ENCODE peak calls at places on chromosomes 2 and 18, in six cellular contexts. One of them, this sample, is unnamed. For H3K9me3 and H3K4me1, the result is how much of the 10 kb centered on the place peaks cover.

GRCh38 chr2:229313591-229313990 is 42.5 kb upstream of the PID1 start:
- DNase-seq in mammary epithelial cell: peak
- DNase-seq in thyroid gland: no peak
- DNase-seq in endodermal cell: no peak
- DNase-seq in cardiac muscle cell: peak
- DNase-seq in neural progenitor cell: no peak
- DNase-seq in this sample: no peak

GRCh38 chr2:188443207-188443606 is 151.5 kb downstream of the GULP1 start:
- DNase-seq in mammary epithelial cell: no peak
- DNase-seq in thyroid gland: no peak
- DNase-seq in cardiac muscle cell: no peak
- DNase-seq in neural progenitor cell: no peak
- DNase-seq in endodermal cell: no peak
- DNase-seq in this sample: no peak

GRCh38 chr2:242013771-242014170 is 144.2 kb downstream of the RTP5 start:
- DNase-seq in thyroid gland: no peak
- DNase-seq in neural progenitor cell: no peak
- DNase-seq in mammary epithelial cell: no peak
- DNase-seq in endodermal cell: no peak
- DNase-seq in cardiac muscle cell: no peak
- DNase-seq in this sample: no peak

GRCh38 chr2:74307720-74308119 is 35.5 kb downstream of the SLC4A5 start:
- DNase-seq in neural progenitor cell: no peak
- DNase-seq in cardiac muscle cell: no peak
- DNase-seq in thyroid gland: no peak
- DNase-seq in mammary epithelial cell: no peak
- DNase-seq in endodermal cell: no peak
- DNase-seq in this sample: no peak

GRCh38 chr18:3596324-3597158 is 146.6 kb downstream of the TGIF1 start:
- DNase-seq in neural progenitor cell: peak
- DNase-seq in cardiac muscle cell: no peak
- DNase-seq in endodermal cell: peak
- DNase-seq in thyroid gland: peak
- DNase-seq in mammary epithelial cell: peak
- DNase-seq in this sample: peak

GRCh38 chr2:60604665-60605064 is 51.2 kb upstream of the BCL11A start:
- DNase-seq in endodermal cell: no peak
- DNase-seq in cardiac muscle cell: no peak
- DNase-seq in mammary epithelial cell: no peak
- DNase-seq in thyroid gland: no peak
- DNase-seq in neural progenitor cell: no peak
- DNase-seq in this sample: no peak

GRCh38 chr18:63962137-63962536 is 7.7 kb upstream of the SERPINB8 start:
- DNase-seq in thyroid gland: no peak
- DNase-seq in cardiac muscle cell: no peak
- DNase-seq in neural progenitor cell: no peak
- DNase-seq in endodermal cell: no peak
- DNase-seq in mammary epithelial cell: peak
- DNase-seq in this sample: no peak

GRCh38 chr2:6168485-6168884 is 476.3 kb downstream of the SOX11 start:
- DNase-seq in cardiac muscle cell: no peak
- DNase-seq in neural progenitor cell: no peak
- DNase-seq in endodermal cell: no peak
- DNase-seq in mammary epithelial cell: no peak
- DNase-seq in thyroid gland: no peak
- DNase-seq in this sample: no peak

GRCh38 chr2:144596074-144596871 is 76.4 kb upstream of the ZEB2 start:
- DNase-seq in cardiac muscle cell: peak
- DNase-seq in neural progenitor cell: peak
- DNase-seq in endodermal cell: peak
- DNase-seq in thyroid gland: no peak
- DNase-seq in mammary epithelial cell: peak
- DNase-seq in this sample: no peak

GRCh38 chr2:216057688-216058193 is 23.9 kb downstream of the PECR start:
- DNase-seq in cardiac muscle cell: peak
- DNase-seq in thyroid gland: peak
- DNase-seq in mammary epithelial cell: peak
- DNase-seq in endodermal cell: no peak
- DNase-seq in neural progenitor cell: no peak
- DNase-seq in this sample: no peak

DNA sequence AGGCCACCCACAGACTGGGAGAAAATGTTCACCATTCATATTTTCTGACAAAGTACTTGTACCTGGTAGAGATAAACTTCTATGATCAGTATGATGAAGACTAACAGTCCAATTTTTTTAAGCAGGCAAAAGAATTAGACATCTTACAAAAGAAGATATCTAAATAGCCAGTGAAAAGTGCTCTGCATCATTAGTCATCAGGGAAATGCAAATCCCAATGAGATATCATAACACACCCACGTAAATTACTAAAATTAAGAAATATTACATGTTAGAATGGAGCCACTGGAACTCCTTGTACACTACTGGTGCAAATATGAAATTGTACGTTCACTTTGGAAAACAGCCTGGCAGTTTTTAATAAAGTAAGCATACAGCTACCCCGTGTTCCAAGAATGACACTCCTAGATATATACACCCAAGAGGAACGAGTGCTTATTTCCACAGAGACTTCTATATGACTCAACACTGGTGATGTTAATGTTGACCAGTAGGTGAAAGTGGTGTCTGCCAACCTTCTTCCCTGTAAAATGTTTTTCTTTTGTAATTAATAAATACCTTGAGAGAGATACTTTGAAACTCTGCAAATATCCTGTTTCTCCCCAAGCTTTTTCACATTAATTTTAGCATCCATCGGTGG is 80.3 kb downstream of the NPAS2 start:
- DNase-seq in endodermal cell: peak
- DNase-seq in cardiac muscle cell: no peak
- DNase-seq in thyroid gland: no peak
- DNase-seq in mammary epithelial cell: peak
- DNase-seq in neural progenitor cell: no peak
- DNase-seq in this sample: no peak
- H3K9me3 ChIP-seq in endodermal cell: under half
- H3K9me3 ChIP-seq in cardiac muscle cell: under half
- H3K9me3 ChIP-seq in thyroid gland: under half
- H3K9me3 ChIP-seq in mammary epithelial cell: under half
- H3K9me3 ChIP-seq in neural progenitor cell: under half
- H3K9me3 ChIP-seq in this sample: under half

DNA sequence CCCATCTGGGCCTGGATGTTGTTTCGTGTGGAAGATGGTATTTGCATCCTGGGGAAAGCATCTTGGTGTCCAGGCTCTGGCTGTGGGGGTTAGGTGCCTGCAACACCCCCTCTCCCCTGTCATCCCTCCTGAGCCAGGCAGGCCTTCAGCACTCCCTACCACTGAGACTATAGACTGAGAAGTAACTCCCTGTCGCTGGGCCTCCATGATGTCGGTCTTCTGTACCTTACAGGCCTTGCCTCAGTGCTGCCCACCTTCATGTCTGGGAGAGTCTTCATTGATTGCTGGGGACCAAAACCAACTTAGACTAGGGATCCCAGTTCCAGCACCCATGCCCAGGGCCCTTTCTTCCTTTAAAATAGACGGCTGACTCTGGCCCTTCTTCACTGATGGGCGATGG is 33.1 kb upstream of the DNMT3A start:
- DNase-seq in mammary epithelial cell: no peak
- DNase-seq in thyroid gland: no peak
- DNase-seq in cardiac muscle cell: no peak
- DNase-seq in endodermal cell: no peak
- DNase-seq in neural progenitor cell: no peak
- DNase-seq in this sample: no peak
- H3K4me1 ChIP-seq in mammary epithelial cell: under half
- H3K4me1 ChIP-seq in thyroid gland: under half
- H3K4me1 ChIP-seq in cardiac muscle cell: under half
- H3K4me1 ChIP-seq in endodermal cell: under half
- H3K4me1 ChIP-seq in neural progenitor cell: under half
- H3K4me1 ChIP-seq in this sample: under half

DNA sequence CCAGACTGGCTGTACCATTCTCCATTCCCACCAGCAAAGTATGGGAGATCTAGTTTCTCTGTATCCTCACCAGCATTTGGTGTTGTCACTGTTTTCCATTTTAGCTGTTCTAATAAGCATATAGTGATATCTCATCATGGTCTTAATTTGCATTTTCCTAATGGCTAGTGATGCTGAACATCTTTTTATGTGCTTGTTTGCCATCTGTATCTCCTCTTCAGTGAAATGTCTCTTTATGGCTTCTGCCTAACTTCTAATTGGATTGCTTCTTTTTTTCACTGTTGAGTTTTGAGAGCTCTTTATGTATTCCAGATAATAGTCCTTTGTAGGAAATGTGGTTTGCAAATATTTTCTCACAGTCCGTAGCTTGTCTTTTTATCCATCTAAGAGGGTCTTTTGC is 18.9 kb upstream of the BIN1 start:
- DNase-seq in neural progenitor cell: no peak
- DNase-seq in cardiac muscle cell: no peak
- DNase-seq in mammary epithelial cell: no peak
- DNase-seq in endodermal cell: no peak
- DNase-seq in thyroid gland: no peak
- DNase-seq in this sample: no peak
- H3K9me3 ChIP-seq in neural progenitor cell: under half
- H3K9me3 ChIP-seq in cardiac muscle cell: under half
- H3K9me3 ChIP-seq in mammary epithelial cell: under half
- H3K9me3 ChIP-seq in endodermal cell: under half
- H3K9me3 ChIP-seq in thyroid gland: under half
- H3K9me3 ChIP-seq in this sample: under half

GRCh38 chr2:207257291-207258190 is 91.8 kb upstream of the KLF7 start:
- DNase-seq in neural progenitor cell: peak
- DNase-seq in thyroid gland: no peak
- DNase-seq in mammary epithelial cell: no peak
- DNase-seq in cardiac muscle cell: no peak
- DNase-seq in endodermal cell: peak
- DNase-seq in this sample: no peak
- H3K4me1 ChIP-seq in neural progenitor cell: under half
- H3K4me1 ChIP-seq in thyroid gland: under half
- H3K4me1 ChIP-seq in mammary epithelial cell: half or more
- H3K4me1 ChIP-seq in cardiac muscle cell: under half
- H3K4me1 ChIP-seq in endodermal cell: under half
- H3K4me1 ChIP-seq in this sample: under half

GRCh38 chr2:22694300-22694699 is 690.7 kb upstream of the KLHL29 start:
- DNase-seq in cardiac muscle cell: no peak
- DNase-seq in neural progenitor cell: peak
- DNase-seq in endodermal cell: no peak
- DNase-seq in thyroid gland: no peak
- DNase-seq in mammary epithelial cell: no peak
- DNase-seq in this sample: no peak

GRCh38 chr2:22691666-22692065 is 693.3 kb upstream of the KLHL29 start:
- DNase-seq in cardiac muscle cell: no peak
- DNase-seq in mammary epithelial cell: no peak
- DNase-seq in thyroid gland: no peak
- DNase-seq in endodermal cell: no peak
- DNase-seq in neural progenitor cell: peak
- DNase-seq in this sample: no peak

GRCh38 chr2:22697054-22697453 is 687.9 kb upstream of the KLHL29 start:
- DNase-seq in thyroid gland: no peak
- DNase-seq in cardiac muscle cell: no peak
- DNase-seq in endodermal cell: no peak
- DNase-seq in mammary epithelial cell: no peak
- DNase-seq in neural progenitor cell: no peak
- DNase-seq in this sample: no peak

GRCh38 chr2:22692751-22693150 is 692.2 kb upstream of the KLHL29 start:
- DNase-seq in mammary epithelial cell: no peak
- DNase-seq in endodermal cell: no peak
- DNase-seq in cardiac muscle cell: no peak
- DNase-seq in neural progenitor cell: peak
- DNase-seq in thyroid gland: no peak
- DNase-seq in this sample: no peak

GRCh38 chr2:22694856-22695255 is 690.1 kb upstream of the KLHL29 start:
- DNase-seq in neural progenitor cell: peak
- DNase-seq in cardiac muscle cell: no peak
- DNase-seq in mammary epithelial cell: no peak
- DNase-seq in thyroid gland: no peak
- DNase-seq in endodermal cell: peak
- DNase-seq in this sample: no peak
- H3K9me3 ChIP-seq in neural progenitor cell: under half
- H3K9me3 ChIP-seq in cardiac muscle cell: under half
- H3K9me3 ChIP-seq in mammary epithelial cell: under half
- H3K9me3 ChIP-seq in thyroid gland: under half
- H3K9me3 ChIP-seq in endodermal cell: under half
- H3K9me3 ChIP-seq in this sample: under half

GRCh38 chr2:157789933-157790511 is 86.1 kb downstream of the ACVR1 start:
- DNase-seq in endodermal cell: no peak
- DNase-seq in neural progenitor cell: peak
- DNase-seq in thyroid gland: peak
- DNase-seq in mammary epithelial cell: peak
- DNase-seq in cardiac muscle cell: no peak
- DNase-seq in this sample: peak
- H3K4me1 ChIP-seq in endodermal cell: under half
- H3K4me1 ChIP-seq in neural progenitor cell: half or more
- H3K4me1 ChIP-seq in thyroid gland: half or more
- H3K4me1 ChIP-seq in mammary epithelial cell: under half
- H3K4me1 ChIP-seq in cardiac muscle cell: under half
- H3K4me1 ChIP-seq in this sample: half or more

GRCh38 chr2:11022064-11022463 is 110.3 kb downstream of the KCNF1 start:
- DNase-seq in mammary epithelial cell: no peak
- DNase-seq in endodermal cell: peak
- DNase-seq in thyroid gland: no peak
- DNase-seq in cardiac muscle cell: no peak
- DNase-seq in neural progenitor cell: no peak
- DNase-seq in this sample: no peak

GRCh38 chr2:11017921-11018320 is 106.2 kb downstream of the KCNF1 start:
- DNase-seq in cardiac muscle cell: no peak
- DNase-seq in endodermal cell: peak
- DNase-seq in neural progenitor cell: no peak
- DNase-seq in mammary epithelial cell: no peak
- DNase-seq in thyroid gland: no peak
- DNase-seq in this sample: no peak

GRCh38 chr2:11019614-11020013 is 107.9 kb downstream of the KCNF1 start:
- DNase-seq in thyroid gland: no peak
- DNase-seq in endodermal cell: peak
- DNase-seq in neural progenitor cell: no peak
- DNase-seq in cardiac muscle cell: no peak
- DNase-seq in mammary epithelial cell: no peak
- DNase-seq in this sample: no peak

GRCh38 chr2:11022874-11023273 is 111.1 kb downstream of the KCNF1 start:
- DNase-seq in thyroid gland: no peak
- DNase-seq in mammary epithelial cell: peak
- DNase-seq in endodermal cell: peak
- DNase-seq in cardiac muscle cell: no peak
- DNase-seq in neural progenitor cell: no peak
- DNase-seq in this sample: no peak

GRCh38 chr2:11018651-11019185 is 107.0 kb downstream of the KCNF1 start:
- DNase-seq in endodermal cell: peak
- DNase-seq in cardiac muscle cell: no peak
- DNase-seq in thyroid gland: no peak
- DNase-seq in neural progenitor cell: no peak
- DNase-seq in mammary epithelial cell: no peak
- DNase-seq in this sample: no peak
- H3K9me3 ChIP-seq in endodermal cell: under half
- H3K9me3 ChIP-seq in cardiac muscle cell: under half
- H3K9me3 ChIP-seq in thyroid gland: under half
- H3K9me3 ChIP-seq in neural progenitor cell: under half
- H3K9me3 ChIP-seq in mammary epithelial cell: under half
- H3K9me3 ChIP-seq in this sample: under half

DNA sequence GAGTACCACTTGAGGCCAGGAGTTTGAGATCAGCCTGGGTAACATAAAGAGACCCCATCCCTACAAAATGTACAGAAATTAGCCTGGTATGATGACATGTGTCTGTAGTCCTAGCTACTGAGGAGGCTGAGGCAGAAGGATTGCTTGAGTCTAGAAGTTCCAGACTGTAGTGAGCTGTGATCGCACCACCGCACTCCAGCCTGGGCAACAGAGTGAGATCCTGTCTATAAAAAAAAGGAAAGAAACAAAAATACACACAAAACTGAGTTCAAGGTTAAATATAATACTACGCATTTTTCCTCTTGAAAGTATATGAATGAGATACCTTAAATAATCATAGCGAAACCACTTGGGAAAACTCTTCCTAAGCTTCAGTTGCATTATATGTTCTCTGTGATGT is 94.0 kb downstream of the LDLRAD4 start:
- DNase-seq in cardiac muscle cell: no peak
- DNase-seq in endodermal cell: no peak
- DNase-seq in thyroid gland: no peak
- DNase-seq in neural progenitor cell: no peak
- DNase-seq in mammary epithelial cell: no peak
- DNase-seq in this sample: no peak
- H3K4me1 ChIP-seq in cardiac muscle cell: under half
- H3K4me1 ChIP-seq in endodermal cell: under half
- H3K4me1 ChIP-seq in thyroid gland: under half
- H3K4me1 ChIP-seq in neural progenitor cell: under half
- H3K4me1 ChIP-seq in mammary epithelial cell: under half
- H3K4me1 ChIP-seq in this sample: under half